ENCODE peak calls at places on chromosomes 1 and 21, in five cellular contexts. B is non-pigmented ciliary epithelial cell, N is MG63, U is NCI-H1105, G is body of pancreas. D is an unnamed sample.

GRCh38 chr1:176546825-176547224 is 83.8 kb downstream of the PAPPA2 start:
- DNase-seq in B (no peak), N (no peak), U (no peak), G (no peak), D (no peak)

GRCh38 chr1:115057661-115058249 is 28.1 kb downstream of the TSHB start:
- DNase-seq in B (no peak), N (no peak), U (no peak), G (no peak), D (no peak)

GRCh38 chr1:180250499-180250770 is 20.4 kb downstream of the LHX4 start:
- DNase-seq in B (no peak), N (no peak), U (no peak), G (no peak), D (no peak)

GRCh38 chr1:156860639-156861423 is at the start of gene NTRK1:
- DNase-seq in B (no peak), N (peak; percentile 67), U (peak; percentile 63), G (no peak), D (peak; percentile 24)

GRCh38 chr1:230977781-230978490 is 725 bp downstream of the TTC13 start:
- DNase-seq in B (no peak), N (peak; percentile 55), U (peak; percentile 26), G (peak; percentile 49), D (peak; percentile 45)

GRCh38 chr21:33254766-33255165 is 11.4 kb upstream of the IL10RB start:
- DNase-seq in B (no peak), N (no peak), U (no peak), G (no peak), D (no peak)

GRCh38 chr1:88801575-88802208 is 89.7 kb downstream of the GTF2B start:
- DNase-seq in B (peak; percentile 20), N (peak; percentile 5), U (no peak), G (no peak), D (no peak)

GRCh38 chr1:215475719-215476525 is 91.2 kb upstream of the KCTD3 start:
- DNase-seq in B (peak; percentile 48), N (peak; percentile 65), U (peak; percentile 16), G (no peak), D (no peak)

GRCh38 chr1:154869351-154870116 is 547 bp downstream of the KCNN3 start:
- DNase-seq in B (no peak), N (no peak), U (peak; percentile 57), G (peak; percentile 57), D (peak; percentile 43)

GRCh38 chr21:41639336-41639735 is 127.5 kb downstream of the RIPK4 start:
- DNase-seq in B (no peak), N (no peak), U (no peak), G (no peak), D (no peak)

GRCh38 chr1:29973406-29973805 is 737.1 kb downstream of the PTPRU start:
- DNase-seq in B (no peak), N (no peak), U (no peak), G (no peak), D (no peak)

GRCh38 chr1:8011016-8011415 is 15.1 kb downstream of the ERRFI1 start:
- DNase-seq in B (no peak), N (no peak), U (no peak), G (no peak), D (no peak)

GRCh38 chr1:182035097-182035770 is 26.3 kb downstream of the ZNF648 start:
- DNase-seq in B (no peak), N (peak; percentile 5), U (no peak), G (no peak), D (no peak)

GRCh38 chr1:116987256-116987555 is 14.4 kb upstream of the CD101 start:
- DNase-seq in B (no peak), N (no peak), U (no peak), G (peak; percentile 70), D (peak; percentile 62)

GRCh38 chr1:154405762-154406571 is 824 bp downstream of the IL6R start:
- DNase-seq in B (no peak), N (peak; percentile 95), U (peak; percentile 29), G (peak; percentile 80), D (peak; percentile 75)

GRCh38 chr1:73980324-73981040 is 217.5 kb downstream of the LRRIQ3 start:
- DNase-seq in B (peak; percentile 10), N (no peak), U (no peak), G (no peak), D (no peak)

GRCh38 chr1:33298623-33299277 is 22.1 kb downstream of the A3GALT2 start:
- DNase-seq in B (no peak), N (peak; percentile 62), U (no peak), G (peak; percentile 67), D (peak; percentile 67)

GRCh38 chr1:44646276-44646675 is 28.0 kb downstream of the TMEM53 start:
- DNase-seq in B (no peak), N (no peak), U (no peak), G (no peak), D (no peak)

GRCh38 chr1:221522440-221523050 is 219.3 kb downstream of the DUSP10 start:
- DNase-seq in B (no peak), N (no peak), U (no peak), G (no peak), D (no peak)

D was measured in colonic mucosa.